ENCODE peak calls at places on chromosomes 4 and X, in six cellular contexts. R, F, I, P, T and H are unnamed samples. For H3K4me1, the result is how much of the 10 kb centered on the place peaks cover.

GRCh38 chr4:110850461-110851447 is 227.9 kb upstream of the PITX2 start:
- DNase-seq in F (no peak), I (no peak), T (peak), P (no peak), R (no peak), H (no peak)

GRCh38 chr4:41346306-41347061 is 89.8 kb downstream of the UCHL1 start:
- DNase-seq in I (no peak), T (no peak), F (no peak), R (no peak), P (no peak), H (no peak)

GRCh38 chr4:169956441-169956840 is 69.8 kb downstream of the MFAP3L start:
- DNase-seq in I (no peak), F (no peak), P (no peak), T (no peak), R (no peak), H (no peak)

GRCh38 chr4:140641789-140642439 is 73.2 kb upstream of the UCP1 start:
- DNase-seq in T (peak), F (no peak), P (peak), I (peak), R (no peak), H (peak)

GRCh38 chrX:110965409-110965808 is 130.6 kb upstream of the PAK3 start:
- DNase-seq in F (no peak), T (no peak), P (no peak), I (no peak), R (no peak), H (no peak)

GRCh38 chr4:118398226-118399090 is 45.7 kb upstream of the PRSS12 start:
- DNase-seq in R (no peak), I (no peak), T (no peak), P (no peak), F (no peak), H (no peak)

GRCh38 chr4:135240796-135241195 is 1039.2 kb upstream of the PABPC4L start:
- DNase-seq in R (no peak), F (no peak), I (no peak), P (no peak), T (no peak), H (no peak)

GRCh38 chr4:109979932-109980717 is 67.4 kb downstream of the EGF start:
- DNase-seq in T (no peak), F (no peak), R (no peak), I (no peak), P (no peak), H (no peak)

GRCh38 chr4:7157666-7158065 is 34.7 kb upstream of the SORCS2 start:
- DNase-seq in T (no peak), P (no peak), F (no peak), I (peak), R (no peak), H (no peak)

GRCh38 chr4:98688416-98689290 is 30.2 kb upstream of the TSPAN5 start:
- DNase-seq in P (no peak), F (peak), T (no peak), R (no peak), I (no peak), H (no peak)

GRCh38 chrX:113947548-113947947 is 636.3 kb upstream of the HTR2C start:
- DNase-seq in T (peak), P (no peak), I (no peak), F (no peak), R (no peak), H (no peak)

GRCh38 chr4:96154676-96155075 is 314.8 kb downstream of the PDHA2 start:
- DNase-seq in T (no peak), P (no peak), R (no peak), I (no peak), F (no peak), H (no peak)

GRCh38 chr4:77045490-77045889 is 30.3 kb downstream of the CCNI start:
- DNase-seq in I (no peak), R (no peak), F (no peak), T (peak), P (no peak), H (no peak)
- TF ChIP-seq CTCF in I (no peak), R (no peak), F (peak), T (peak), P (peak), H (peak)

GRCh38 chr4:143375326-143376073 is 38.8 kb downstream of the GAB1 start:
- DNase-seq in T (peak), F (peak), R (no peak), P (peak), I (no peak), H (peak)

GRCh38 chr4:143374771-143375170 is 38.1 kb downstream of the GAB1 start:
- DNase-seq in F (no peak), P (no peak), R (no peak), T (no peak), I (no peak), H (no peak)

GRCh38 chr4:143369556-143369955 is 32.9 kb downstream of the GAB1 start:
- DNase-seq in R (no peak), I (no peak), P (no peak), T (no peak), F (no peak), H (no peak)

GRCh38 chr4:143367863-143368262 is 31.2 kb downstream of the GAB1 start:
- DNase-seq in T (no peak), P (no peak), F (no peak), I (no peak), R (no peak), H (no peak)

DNA sequence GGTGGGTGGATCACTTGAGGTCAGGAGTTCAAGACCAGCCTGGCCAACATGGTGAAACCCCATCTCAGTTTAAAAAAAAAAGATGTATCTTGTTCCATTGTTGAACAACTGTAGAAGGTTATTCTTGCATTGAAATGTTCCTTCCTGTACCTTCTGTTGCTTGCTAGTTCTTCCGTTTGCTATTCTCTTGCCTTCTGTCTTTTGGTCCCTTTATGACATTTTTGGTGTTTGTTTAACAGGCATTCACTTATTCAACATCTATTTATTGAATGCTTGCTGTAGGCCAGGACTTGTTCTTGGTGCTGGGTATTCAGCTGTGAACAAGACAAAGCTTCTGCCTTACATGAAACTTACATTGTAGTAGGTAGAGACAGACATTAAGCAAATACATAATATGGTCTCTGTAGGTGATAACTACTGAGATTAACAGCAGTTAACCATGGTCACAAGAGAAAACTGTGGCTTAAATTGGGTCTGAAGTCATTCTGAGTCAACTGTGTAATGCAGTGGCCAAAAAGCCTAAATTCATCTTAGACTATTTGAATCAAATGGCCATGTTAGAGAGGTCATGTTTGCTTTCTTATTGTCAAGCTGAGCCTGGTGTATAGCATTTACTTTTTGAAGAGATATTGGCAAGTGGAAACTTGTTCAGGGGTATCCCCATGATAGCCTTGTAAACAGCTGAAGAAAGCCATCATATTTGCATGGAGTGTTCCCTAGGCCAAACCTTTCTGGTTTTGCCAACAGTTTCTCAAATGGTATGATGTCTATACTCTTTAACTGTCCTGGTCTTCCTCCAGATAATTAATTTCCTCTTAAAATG is 35.6 kb downstream of the GAB1 start:
- DNase-seq in R (no peak), P (no peak), I (no peak), T (no peak), F (no peak), H (no peak)
- H3K4me1 ChIP-seq in R (under half), P (half or more), I (under half), T (under half), F (under half), H (under half)

GRCh38 chrX:53122013-53122412 is 28.1 kb downstream of the KANTR start:
- DNase-seq in T (no peak), I (no peak), F (no peak), P (no peak), R (no peak), H (peak)

GRCh38 chrX:53115550-53115874 is 21.6 kb downstream of the KANTR start:
- DNase-seq in F (no peak), R (no peak), I (no peak), T (no peak), P (no peak), H (peak)

GRCh38 chrX:53114864-53115549 is 21.1 kb downstream of the KANTR start:
- DNase-seq in R (no peak), F (no peak), I (no peak), T (no peak), P (no peak), H (no peak)

DNA sequence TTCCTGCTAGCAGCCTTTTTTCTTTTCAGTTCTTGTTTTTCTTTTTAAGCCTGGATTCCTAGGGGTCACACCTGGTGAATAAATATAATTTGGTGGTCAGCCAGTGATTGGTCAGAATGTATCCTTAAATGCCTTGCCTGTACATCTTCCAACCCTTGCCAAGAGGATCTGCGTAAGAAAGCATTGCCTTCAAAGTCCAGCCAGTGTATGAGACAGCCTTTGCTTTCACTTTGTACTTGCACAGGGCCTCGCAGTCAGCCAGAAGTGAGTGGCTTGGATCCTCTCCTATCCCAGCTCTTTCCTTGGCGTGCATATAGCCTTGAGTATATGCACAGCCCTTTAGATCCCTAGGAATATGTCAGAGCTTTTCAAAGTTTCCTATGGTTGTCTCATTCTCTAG is 22.2 kb downstream of the KANTR start:
- DNase-seq in I (no peak), P (no peak), R (no peak), T (no peak), F (no peak), H (peak)
- H3K27ac ChIP-seq in I (peak), P (peak), R (no peak), T (no peak), F (peak), H (peak)

GRCh38 chr4:16508968-16509367 is 282.7 kb upstream of the TAPT1 start:
- DNase-seq in T (peak), P (no peak), F (no peak), I (no peak), R (no peak), H (no peak)

DNA sequence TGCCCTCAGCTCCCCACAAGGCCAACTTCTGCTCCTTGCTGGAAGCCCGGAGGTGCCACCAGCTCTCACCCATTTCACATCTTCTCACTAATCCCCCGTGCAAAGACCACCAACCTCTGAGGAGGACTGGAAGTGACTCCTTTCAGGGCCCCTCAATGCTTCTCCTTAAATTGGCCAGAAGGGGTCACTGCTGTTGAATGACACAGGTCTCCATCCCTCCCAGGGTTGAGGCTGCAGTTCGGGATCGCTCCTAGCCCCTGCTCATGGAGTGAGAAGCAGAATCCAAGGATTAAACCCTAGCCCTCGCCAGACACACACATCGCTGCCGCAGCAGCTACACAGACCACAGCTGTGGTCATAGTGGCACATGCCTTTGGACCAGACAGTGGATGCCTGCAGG is 279.5 kb upstream of the TAPT1 start:
- DNase-seq in I (no peak), R (no peak), F (no peak), P (no peak), T (peak), H (no peak)
- TF ChIP-seq CTCF in I (peak), R (no peak), F (no peak), P (peak), T (peak), H (no peak)